ENCODE peak calls at places on chromosomes 11 and 22, in nine cellular contexts. K, E, I, Y, O, T, D, V and C are unnamed samples.
A peak's percentile ranks its signal among the peaks of the same experiment; 100 is the strongest.

GRCh38 chr11:44989831-44990566 is 39.3 kb upstream of the TP53I11 start:
- DNase-seq in K (peak; percentile 15), E (no peak), I (peak; percentile 92), Y (no peak), O (no peak), T (peak; percentile 88), D (no peak), V (no peak), C (no peak)

GRCh38 chr11:70132641-70133040 is 54.5 kb downstream of the ANO1 start:
- DNase-seq in K (no peak), E (no peak), I (no peak), Y (no peak), O (no peak), T (peak; percentile 33), D (no peak), V (no peak), C (no peak)

GRCh38 chr11:47020793-47021624 is 84.4 kb downstream of the CSTPP1 start:
- DNase-seq in K (no peak), E (no peak), I (no peak), Y (no peak), O (no peak), T (no peak), D (peak; percentile 80), V (no peak), C (no peak)

GRCh38 chr22:49728566-49729271 is 99.0 kb downstream of the BRD1 start:
- DNase-seq in K (no peak), E (no peak), I (no peak), Y (no peak), O (no peak), T (no peak), D (no peak), V (no peak), C (no peak)

GRCh38 chr11:35970445-35970844 is 26.6 kb downstream of the LDLRAD3 start:
- DNase-seq in K (no peak), E (no peak), I (no peak), Y (no peak), O (no peak), T (no peak), D (no peak), V (no peak), C (no peak)

GRCh38 chr22:35622132-35622913 is 5.2 kb upstream of the MB start:
- DNase-seq in K (peak; percentile 96), E (no peak), I (peak; percentile 86), Y (no peak), O (no peak), T (peak; percentile 82), D (no peak), V (peak; percentile 72), C (no peak)

GRCh38 chr11:1129143-1129665 is 28.5 kb upstream of the MUC5AC start:
- DNase-seq in K (no peak), E (no peak), I (peak; percentile 19), Y (no peak), O (peak; percentile 14), T (peak; percentile 61), D (no peak), V (no peak), C (no peak)

GRCh38 chr22:29784451-29785361 is 17.5 kb downstream of the UQCR10 start:
- DNase-seq in K (no peak), E (no peak), I (no peak), Y (no peak), O (no peak), T (no peak), D (no peak), V (no peak), C (no peak)

GRCh38 chr11:77187776-77188175 is 59.7 kb downstream of the MYO7A start:
- DNase-seq in K (no peak), E (no peak), I (no peak), Y (no peak), O (no peak), T (peak; percentile 21), D (no peak), V (peak; percentile 53), C (no peak)

GRCh38 chr11:10550988-10551657 is 10.1 kb upstream of the RNF141 start:
- DNase-seq in K (no peak), E (no peak), I (no peak), Y (no peak), O (no peak), T (no peak), D (no peak), V (no peak), C (no peak)

GRCh38 chr22:49321477-49322055 is 506.1 kb downstream of the BRD1 start:
- DNase-seq in K (no peak), E (no peak), I (no peak), Y (no peak), O (no peak), T (no peak), D (no peak), V (no peak), C (no peak)

GRCh38 chr11:36012410-36012809 is 68.5 kb downstream of the LDLRAD3 start:
- DNase-seq in K (no peak), E (no peak), I (no peak), Y (no peak), O (no peak), T (no peak), D (peak; percentile 70), V (no peak), C (no peak)

GRCh38 chr22:31250740-31251330 is 38.7 kb downstream of the LIMK2 start:
- DNase-seq in K (no peak), E (no peak), I (no peak), Y (no peak), O (no peak), T (no peak), D (peak; percentile 72), V (no peak), C (no peak)

GRCh38 chr11:129896062-129896461 is 684 bp upstream of the NFRKB start:
- DNase-seq in K (no peak), E (no peak), I (no peak), Y (peak; percentile 16), O (peak; percentile 13), T (no peak), D (peak; percentile 2), V (no peak), C (no peak)

GRCh38 chr11:111926505-111927391 is 8.0 kb downstream of the C11orf52 start:
- DNase-seq in K (peak; percentile 93), E (peak; percentile 87), I (peak; percentile 97), Y (peak; percentile 99), O (peak; percentile 98), T (peak; percentile 98), D (peak; percentile 97), V (peak; percentile 99), C (peak; percentile 98)

GRCh38 chr11:105219269-105219668 is 79.7 kb upstream of the CARD18 start:
- DNase-seq in K (no peak), E (no peak), I (no peak), Y (no peak), O (no peak), T (no peak), D (no peak), V (no peak), C (no peak)
- TF ChIP-seq CTCF in K (no peak), E (no peak), I (no peak), Y (no peak), O (no peak), T (no peak), D (no peak), V (no peak), C (no peak)

GRCh38 chr22:38718414-38718813 is 12.7 kb downstream of the GTPBP1 start:
- DNase-seq in K (peak; percentile 55), E (no peak), I (peak; percentile 63), Y (no peak), O (no peak), T (no peak), D (peak; percentile 83), V (peak; percentile 79), C (peak; percentile 46)
- TF ChIP-seq CTCF in K (peak; percentile 71), E (peak; percentile 71), I (no peak), Y (peak; percentile 18), O (no peak), T (peak; percentile 60), D (peak; percentile 74), V (peak; percentile 51), C (peak; percentile 53)

GRCh38 chr11:62922653-62923371 is 1.6 kb upstream of the CHRM1 start:
- DNase-seq in K (no peak), E (no peak), I (no peak), Y (peak; percentile 79), O (peak; percentile 69), T (peak; percentile 70), D (no peak), V (no peak), C (peak; percentile 67)
- TF ChIP-seq CTCF in K (no peak), E (peak; percentile 45), I (no peak), Y (peak; percentile 75), O (peak; percentile 51), T (no peak), D (peak; percentile 44), V (no peak), C (peak; percentile 55)

DNA sequence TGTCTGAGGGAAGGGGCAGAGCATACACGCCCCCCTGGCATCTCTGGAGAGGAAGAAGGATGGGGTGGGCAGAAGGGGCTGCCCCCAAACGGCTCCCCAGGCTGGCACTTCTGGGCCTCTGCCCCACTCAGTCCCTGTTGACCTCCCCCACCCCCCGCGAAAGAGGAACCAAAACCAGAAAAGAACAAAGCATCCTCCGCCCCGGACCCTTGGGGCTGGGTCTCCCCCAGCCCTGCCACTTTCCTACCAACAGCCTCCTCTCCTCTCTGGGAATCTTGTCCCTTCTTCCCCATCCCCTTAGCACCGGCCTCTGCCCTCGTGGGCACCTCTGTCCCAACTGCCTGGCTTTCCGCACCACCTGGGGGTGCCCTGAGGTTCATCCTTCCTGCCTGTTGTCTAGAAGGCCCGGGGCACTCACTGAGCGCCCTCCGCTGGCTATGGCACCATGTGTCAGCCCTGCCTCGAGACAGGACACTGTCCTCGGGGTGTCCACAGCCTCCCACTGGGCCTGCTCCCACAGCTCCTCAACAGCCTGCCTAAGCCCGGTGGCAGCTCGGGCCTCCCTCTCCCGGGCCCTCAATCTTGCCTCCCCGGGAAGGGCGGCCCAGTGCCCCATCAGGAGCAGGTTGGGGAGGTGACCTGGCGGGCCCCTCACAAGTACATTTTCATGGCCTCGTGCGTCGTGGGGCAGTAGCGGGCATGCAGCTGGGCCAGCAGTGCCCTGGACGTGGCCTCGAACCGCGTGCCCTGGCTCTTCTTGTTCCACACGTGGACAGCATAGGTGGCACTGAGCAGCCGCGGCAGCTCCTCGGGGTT is 28.2 kb downstream of the A4GALT start:
- DNase-seq in K (no peak), E (no peak), I (no peak), Y (no peak), O (peak; percentile 73), T (no peak), D (no peak), V (no peak), C (no peak)
- TF ChIP-seq CTCF in K (no peak), E (no peak), I (no peak), Y (no peak), O (peak; percentile 22), T (no peak), D (no peak), V (no peak), C (no peak)

DNA sequence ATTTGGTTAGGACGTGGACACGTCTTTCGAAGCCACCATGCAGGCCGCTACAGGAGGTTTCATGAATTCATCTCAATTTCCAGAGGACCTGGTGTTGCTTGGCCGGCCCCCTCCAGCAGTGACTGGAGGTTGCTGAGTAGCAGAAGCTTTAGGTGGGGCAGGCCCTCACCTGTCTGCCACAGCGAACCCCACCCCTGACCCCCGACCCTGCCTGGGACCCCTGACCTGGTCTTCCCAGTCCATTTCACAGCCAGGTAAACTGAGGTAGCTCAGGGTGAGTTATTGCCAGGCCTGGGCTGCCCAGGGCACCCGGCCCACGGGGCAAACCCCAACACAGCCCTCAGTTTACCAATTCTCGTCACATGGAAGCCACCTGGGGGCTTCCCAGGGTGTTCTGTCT is 39.1 kb upstream of the SMIM38 start:
- DNase-seq in K (no peak), E (no peak), I (no peak), Y (no peak), O (no peak), T (peak; percentile 37), D (no peak), V (peak; percentile 18), C (no peak)
- TF ChIP-seq CTCF in K (no peak), E (no peak), I (no peak), Y (no peak), O (no peak), T (no peak), D (no peak), V (no peak), C (no peak)